ENCODE peak calls at places on chromosomes 1 and 21, in six cellular contexts. A is AG10803, M is lower lobe of right lung, V is IMR-90, C is NCI-H1105, W is endothelial cell. K is an unnamed sample.

GRCh38 chr1:155910621-155911121 is 478 bp downstream of the RIT1 start:
- DNase-seq in A (no peak), C (peak), W (peak), M (no peak), V (peak), K (peak)

GRCh38 chr1:230167419-230167852 is 100.4 kb downstream of the GALNT2 start:
- DNase-seq in M (no peak), W (peak), V (peak), A (peak), C (no peak), K (peak)

GRCh38 chr21:19899645-19900044 is 1098.6 kb upstream of the NCAM2 start:
- DNase-seq in V (no peak), A (no peak), C (peak), W (no peak), M (no peak), K (no peak)

GRCh38 chr1:189619682-189620332 is 857.9 kb downstream of the BRINP3 start:
- DNase-seq in V (peak), M (no peak), C (peak), A (no peak), W (no peak), K (peak)

GRCh38 chr1:245177071-245177900 is 22.5 kb downstream of the KIF26B start:
- DNase-seq in W (no peak), M (no peak), C (no peak), A (no peak), V (no peak), K (peak)

GRCh38 chr1:21963477-21964217 is 13.2 kb upstream of the CELA3B start:
- DNase-seq in V (peak), C (peak), A (peak), W (peak), M (peak), K (peak)

GRCh38 chr1:236534164-236534651 is 10.4 kb downstream of the LGALS8 start:
- DNase-seq in V (peak), W (no peak), A (peak), M (no peak), C (no peak), K (peak)

GRCh38 chr1:231272880-231273279 is 31.9 kb downstream of the GNPAT start:
- DNase-seq in A (no peak), M (peak), C (no peak), W (no peak), V (peak), K (no peak)

GRCh38 chr1:17594026-17594425 is 54.5 kb downstream of the ARHGEF10L start:
- DNase-seq in V (no peak), M (no peak), W (no peak), C (no peak), A (peak), K (no peak)

GRCh38 chr21:35198004-35198403 is 148.9 kb upstream of the RUNX1 start:
- DNase-seq in M (no peak), A (peak), C (no peak), W (no peak), V (peak), K (peak)

GRCh38 chr1:97920832-97921571 is at the start of gene DPYD:
- DNase-seq in V (peak), C (peak), W (peak), M (peak), A (peak), K (peak)

GRCh38 chr1:156337052-156337887 is 822 bp downstream of the CCT3 start:
- DNase-seq in C (no peak), A (no peak), M (no peak), W (no peak), V (peak), K (no peak)

GRCh38 chr1:208540724-208541123 is 296.5 kb upstream of the PLXNA2 start:
- DNase-seq in V (no peak), C (no peak), W (no peak), M (no peak), A (no peak), K (no peak)

GRCh38 chr1:154772611-154773515 is 97.2 kb downstream of the KCNN3 start:
- DNase-seq in W (peak), A (no peak), M (no peak), C (no peak), V (no peak), K (no peak)

GRCh38 chr1:185645686-185646085 is 88.5 kb upstream of the HMCN1 start:
- DNase-seq in C (no peak), M (no peak), V (peak), A (peak), W (no peak), K (no peak)

GRCh38 chr1:72166426-72166825 is 115.9 kb downstream of the NEGR1 start:
- DNase-seq in A (no peak), W (no peak), V (no peak), M (no peak), C (no peak), K (no peak)

GRCh38 chr1:100400332-100400933 is 48.1 kb downstream of the CDC14A start:
- DNase-seq in A (no peak), V (no peak), C (no peak), M (peak), W (peak), K (no peak)

GRCh38 chr1:61241411-61241838 is 159.1 kb downstream of the NFIA start:
- DNase-seq in V (no peak), C (peak), M (no peak), W (no peak), A (no peak), K (peak)

GRCh38 chr21:44043613-44044012 is 31.5 kb downstream of the TRAPPC10 start:
- DNase-seq in V (no peak), W (no peak), M (no peak), C (no peak), A (no peak), K (no peak)

GRCh38 chr1:151820940-151821339 is 10.7 kb downstream of the RORC start:
- DNase-seq in W (no peak), V (no peak), M (no peak), A (no peak), C (peak), K (no peak)

GRCh38 chr1:22105611-22106207 is 37.2 kb downstream of the WNT4 start:
- DNase-seq in M (no peak), A (peak), V (peak), C (peak), W (peak), K (peak)

GRCh38 chr21:29105218-29105617 is 25.2 kb upstream of the MAP3K7CL start:
- DNase-seq in M (no peak), C (no peak), V (peak), A (no peak), W (no peak), K (peak)

GRCh38 chr1:5891736-5892135 is 100.5 kb downstream of the NPHP4 start:
- DNase-seq in C (no peak), V (peak), A (peak), W (no peak), M (peak), K (no peak)

GRCh38 chr1:67133177-67133576 is 1.6 kb downstream of the C1orf141 start:
- DNase-seq in C (no peak), V (no peak), W (no peak), M (no peak), A (no peak), K (no peak)

GRCh38 chr1:38803647-38804046 is 55.9 kb downstream of the RRAGC start:
- DNase-seq in V (peak), W (no peak), A (no peak), C (no peak), M (no peak), K (no peak)

GRCh38 chr1:25568090-25568833 is 24.9 kb downstream of the LDLRAP1 start:
- DNase-seq in V (peak), M (no peak), C (no peak), W (no peak), A (peak), K (peak)

GRCh38 chr1:98386675-98387440 is 274.7 kb upstream of the SNX7 start:
- DNase-seq in W (no peak), C (peak), A (no peak), M (no peak), V (no peak), K (no peak)

GRCh38 chr1:26787706-26788514 is at the start of gene PIGV:
- DNase-seq in W (peak), A (peak), V (peak), C (peak), M (peak), K (peak)

GRCh38 chr1:12356004-12356890 is 126.4 kb downstream of the VPS13D start:
- DNase-seq in W (no peak), A (no peak), C (no peak), V (peak), M (no peak), K (no peak)

GRCh38 chr21:27787046-27787445 is 820.2 kb upstream of the ADAMTS5 start:
- DNase-seq in V (peak), M (no peak), C (no peak), A (no peak), W (no peak), K (no peak)

GRCh38 chr1:245856944-245857531 is 650.0 kb downstream of the SMYD3 start:
- DNase-seq in V (peak), C (no peak), W (no peak), M (no peak), A (peak), K (peak)

GRCh38 chr1:156247460-156248322 is at the start of gene PAQR6:
- DNase-seq in C (no peak), M (no peak), A (no peak), W (no peak), V (no peak), K (no peak)

GRCh38 chr1:31782066-31782762 is 18.1 kb upstream of the ADGRB2 start:
- DNase-seq in V (no peak), M (no peak), C (no peak), A (no peak), W (no peak), K (no peak)

GRCh38 chr1:45244660-45245059 is 38.3 kb upstream of the ZSWIM5 start:
- DNase-seq in M (no peak), W (no peak), V (no peak), A (no peak), C (no peak), K (no peak)

GRCh38 chr21:31455506-31455905 is 111.4 kb upstream of the TIAM1 start:
- DNase-seq in C (no peak), M (no peak), W (no peak), V (no peak), A (no peak), K (no peak)

GRCh38 chr1:8420318-8420717 is 102.4 kb downstream of the SLC45A1 start:
- DNase-seq in C (no peak), V (no peak), M (no peak), W (no peak), A (no peak), K (no peak)

GRCh38 chr1:47996406-47997226 is 569 bp downstream of the TRABD2B start:
- DNase-seq in A (no peak), M (no peak), C (no peak), V (no peak), W (peak), K (no peak)

GRCh38 chr1:32754282-32755097 is 51.9 kb upstream of the SYNC start:
- DNase-seq in V (peak), A (no peak), W (no peak), M (peak), C (peak), K (no peak)

GRCh38 chr1:160069460-160070231 is at the start of gene KCNJ10:
- DNase-seq in V (no peak), M (no peak), C (no peak), A (no peak), W (no peak), K (no peak)

GRCh38 chr1:45785583-45785982 is 17.8 kb upstream of the MAST2 start:
- DNase-seq in A (no peak), C (no peak), W (no peak), V (no peak), M (no peak), K (no peak)

K was measured in RCC 7860.